ENCODE peak calls at places on chromosomes 13 and 19, in four cellular contexts. A, O, P and G are unnamed samples.
A peak's percentile ranks its signal among the peaks of the same experiment; 100 is the strongest.

GRCh38 chr13:99269627-99270252 is 11.6 kb upstream of the GPR18 start:
- DNase-seq in O (peak; percentile 76), A (no peak), P (no peak), G (no peak)

GRCh38 chr13:98482476-98483444 is 94.1 kb downstream of the STK24 start:
- DNase-seq in O (peak; percentile 90), A (peak; percentile 83), P (peak; percentile 25), G (no peak)

GRCh38 chr19:15321739-15322138 is 10.6 kb downstream of the BRD4 start:
- DNase-seq in O (no peak), A (no peak), P (no peak), G (no peak)

GRCh38 chr13:26989261-26990007 is 182.2 kb downstream of the USP12 start:
- DNase-seq in P (no peak), O (no peak), A (no peak), G (no peak)

GRCh38 chr13:34435338-34435737 is 506.7 kb upstream of the NBEA start:
- DNase-seq in O (peak; percentile 39), P (no peak), A (no peak), G (no peak)

GRCh38 chr13:46753917-46754316 is 43.0 kb downstream of the ESD start:
- DNase-seq in O (no peak), P (no peak), A (no peak), G (no peak)

GRCh38 chr13:44855860-44856259 is 133.4 kb downstream of the NUFIP1 start:
- DNase-seq in A (no peak), O (no peak), P (no peak), G (no peak)

GRCh38 chr13:102724923-102725322 is 30.1 kb upstream of the METTL21C start:
- DNase-seq in A (no peak), O (peak; percentile 70), P (no peak), G (no peak)

GRCh38 chr19:49881672-49882394 is 4.3 kb downstream of the TBC1D17 start:
- DNase-seq in A (peak; percentile 52), O (no peak), P (no peak), G (no peak)

GRCh38 chr13:106372199-106373160 is 163.0 kb downstream of the EFNB2 start:
- DNase-seq in A (no peak), O (peak; percentile 97), P (no peak), G (no peak)

GRCh38 chr13:20446900-20447299 is 78.8 kb downstream of the CRYL1 start:
- DNase-seq in P (no peak), A (no peak), O (no peak), G (no peak)

GRCh38 chr19:4534836-4535658 is at the start of gene PLIN5:
- DNase-seq in P (peak; percentile 58), O (peak; percentile 51), A (peak; percentile 95), G (peak; percentile 85)

GRCh38 chr13:95360464-95361097 is 59.3 kb upstream of the ABCC4 start:
- DNase-seq in A (no peak), P (no peak), O (peak; percentile 10), G (no peak)

GRCh38 chr13:114100446-114101320 is 31.7 kb downstream of the RASA3 start:
- DNase-seq in A (peak; percentile 63), P (no peak), O (no peak), G (no peak)